ENCODE peak calls at places on chromosomes 6 and 20, in ten cellular contexts. O is NCI-H1105; U is stimulated activated CD4-positive, alpha-beta T cell treated with anti-CD3 and anti-CD28 coated beads, Interleukin-1b, Interleukin-23, amount 100 ng/mL, for 48 hours; Q is iris pigment epithelial cell; F is activated CD8-positive, alpha-beta memory T cell treated with anti-CD3 and anti-CD28 coated beads for 4 hours; E is RKO; P is ACHN; D is IMR-90; H is activated T-helper 9 cell treated with anti-CD3 and anti-CD28 coated beads, Interleukin-2, amount 50 U/mL, for 16 hours; V is myocyte. C is an unnamed sample.

GRCh38 chr6:106097368-106098231 is 11.5 kb downstream of the PRDM1 start:
- DNase-seq in O (no peak), U (peak), Q (peak), F (no peak), E (peak), P (peak), D (peak), H (no peak), V (peak), C (no peak)

GRCh38 chr6:158560787-158561246 is 926 bp downstream of the TMEM181 start:
- DNase-seq in O (peak), U (no peak), Q (no peak), F (no peak), E (peak), P (no peak), D (no peak), H (no peak), V (peak), C (no peak)

GRCh38 chr20:63023071-63023835 is 16.5 kb upstream of the BHLHE23 start:
- DNase-seq in O (no peak), U (no peak), Q (no peak), F (no peak), E (no peak), P (no peak), D (no peak), H (no peak), V (no peak), C (no peak)

GRCh38 chr20:63118303-63118670 is 97.6 kb downstream of the YTHDF1 start:
- DNase-seq in O (no peak), U (no peak), Q (no peak), F (no peak), E (no peak), P (no peak), D (no peak), H (no peak), V (no peak), C (no peak)

GRCh38 chr20:822651-823325 is 10.7 kb upstream of the FAM110A start:
- DNase-seq in O (no peak), U (no peak), Q (no peak), F (no peak), E (no peak), P (no peak), D (no peak), H (no peak), V (no peak), C (no peak)

GRCh38 chr6:96015791-96016776 is at the start of gene FUT9:
- DNase-seq in O (peak), U (no peak), Q (no peak), F (no peak), E (no peak), P (peak), D (no peak), H (no peak), V (no peak), C (peak)

GRCh38 chr6:131053546-131054240 is 9.4 kb downstream of the EPB41L2 start:
- DNase-seq in O (no peak), U (no peak), Q (no peak), F (no peak), E (peak), P (no peak), D (no peak), H (no peak), V (no peak), C (no peak)

GRCh38 chr6:45710304-45710821 is 305.3 kb downstream of the CLIC5 start:
- DNase-seq in O (no peak), U (peak), Q (peak), F (peak), E (no peak), P (no peak), D (peak), H (peak), V (peak), C (no peak)

GRCh38 chr6:31057426-31058003 is 47.2 kb downstream of the MUC22 start:
- DNase-seq in O (no peak), U (no peak), Q (peak), F (no peak), E (no peak), P (no peak), D (peak), H (no peak), V (peak), C (no peak)

GRCh38 chr6:136160255-136160654 is 89.9 kb downstream of the MTFR2 start:
- DNase-seq in O (no peak), U (peak), Q (no peak), F (no peak), E (no peak), P (no peak), D (peak), H (no peak), V (no peak), C (no peak)

GRCh38 chr6:81844686-81845085 is 92.2 kb upstream of the TENT5A start:
- DNase-seq in O (no peak), U (no peak), Q (peak), F (no peak), E (no peak), P (no peak), D (peak), H (no peak), V (no peak), C (no peak)

GRCh38 chr6:134111062-134111677 is 58.7 kb upstream of the SLC2A12 start:
- DNase-seq in O (no peak), U (peak), Q (peak), F (no peak), E (peak), P (peak), D (peak), H (no peak), V (peak), C (no peak)

GRCh38 chr6:30219244-30219643 is 6.0 kb upstream of the TRIM26 start:
- DNase-seq in O (peak), U (no peak), Q (peak), F (peak), E (peak), P (peak), D (peak), H (peak), V (peak), C (no peak)

GRCh38 chr20:34708621-34709043 is 4.5 kb downstream of the TP53INP2 start:
- DNase-seq in O (peak), U (peak), Q (peak), F (peak), E (peak), P (peak), D (peak), H (peak), V (no peak), C (peak)

GRCh38 chr6:139603554-139603953 is 229.1 kb upstream of the CITED2 start:
- DNase-seq in O (no peak), U (no peak), Q (no peak), F (no peak), E (no peak), P (no peak), D (peak), H (no peak), V (no peak), C (no peak)